ENCODE peak calls at places on chromosomes 11 and 22, in eight cellular contexts. One of them, this sample, is unnamed.

GRCh38 chr11:118644496-118644895 is 35.0 kb downstream of the TREH start:
- DNase-seq in brain microvascular endothelial cell: no peak
- DNase-seq in lower leg skin: no peak
- DNase-seq in foreskin fibroblast: no peak
- DNase-seq in right atrium auricular region: no peak
- DNase-seq in heart left ventricle: no peak
- DNase-seq in fibroblast of lung: no peak
- DNase-seq in cardiac muscle cell: no peak
- DNase-seq in this sample: no peak

GRCh38 chr11:69867076-69868002 is 48.1 kb upstream of the FGF3 start:
- DNase-seq in brain microvascular endothelial cell: peak; percentile 51
- DNase-seq in lower leg skin: peak; percentile 58
- DNase-seq in foreskin fibroblast: peak; percentile 47
- DNase-seq in right atrium auricular region: no peak
- DNase-seq in heart left ventricle: no peak
- DNase-seq in fibroblast of lung: peak; percentile 81
- DNase-seq in cardiac muscle cell: no peak
- DNase-seq in this sample: peak; percentile 22

GRCh38 chr11:107157809-107158187 is 139.5 kb upstream of the GUCY1A2 start:
- DNase-seq in brain microvascular endothelial cell: no peak
- DNase-seq in lower leg skin: no peak
- DNase-seq in foreskin fibroblast: no peak
- DNase-seq in right atrium auricular region: no peak
- DNase-seq in heart left ventricle: no peak
- DNase-seq in fibroblast of lung: peak; percentile 59
- DNase-seq in cardiac muscle cell: no peak
- DNase-seq in this sample: no peak

GRCh38 chr22:38706101-38706884 is 549 bp downstream of the GTPBP1 start:
- DNase-seq in brain microvascular endothelial cell: no peak
- DNase-seq in lower leg skin: peak; percentile 91
- DNase-seq in foreskin fibroblast: peak; percentile 61
- DNase-seq in right atrium auricular region: peak; percentile 69
- DNase-seq in heart left ventricle: peak; percentile 48
- DNase-seq in fibroblast of lung: peak; percentile 14
- DNase-seq in cardiac muscle cell: peak; percentile 60
- DNase-seq in this sample: peak; percentile 29

GRCh38 chr11:95170294-95170693 is 60.7 kb downstream of the SESN3 start:
- DNase-seq in brain microvascular endothelial cell: no peak
- DNase-seq in lower leg skin: no peak
- DNase-seq in foreskin fibroblast: no peak
- DNase-seq in right atrium auricular region: no peak
- DNase-seq in heart left ventricle: no peak
- DNase-seq in fibroblast of lung: no peak
- DNase-seq in cardiac muscle cell: no peak
- DNase-seq in this sample: no peak

GRCh38 chr11:110710520-110711381 is 1.5 kb downstream of the ARHGAP20 start:
- DNase-seq in brain microvascular endothelial cell: no peak
- DNase-seq in lower leg skin: peak; percentile 90
- DNase-seq in foreskin fibroblast: peak; percentile 71
- DNase-seq in right atrium auricular region: no peak
- DNase-seq in heart left ventricle: peak; percentile 24
- DNase-seq in fibroblast of lung: peak; percentile 43
- DNase-seq in cardiac muscle cell: peak; percentile 48
- DNase-seq in this sample: peak; percentile 26

GRCh38 chr11:35473975-35474374 is 51.4 kb downstream of the PAMR1 start:
- DNase-seq in brain microvascular endothelial cell: no peak
- DNase-seq in lower leg skin: no peak
- DNase-seq in foreskin fibroblast: no peak
- DNase-seq in right atrium auricular region: no peak
- DNase-seq in heart left ventricle: no peak
- DNase-seq in fibroblast of lung: no peak
- DNase-seq in cardiac muscle cell: no peak
- DNase-seq in this sample: no peak

GRCh38 chr22:50342651-50343540 is at the start of gene PPP6R2:
- DNase-seq in brain microvascular endothelial cell: peak; percentile 47
- DNase-seq in lower leg skin: peak; percentile 96
- DNase-seq in foreskin fibroblast: peak; percentile 88
- DNase-seq in right atrium auricular region: no peak
- DNase-seq in heart left ventricle: peak; percentile 84
- DNase-seq in fibroblast of lung: peak; percentile 60
- DNase-seq in cardiac muscle cell: peak; percentile 87
- DNase-seq in this sample: peak; percentile 48

GRCh38 chr11:69923196-69923595 is 104.0 kb upstream of the FGF3 start:
- DNase-seq in brain microvascular endothelial cell: no peak
- DNase-seq in lower leg skin: peak; percentile 50
- DNase-seq in foreskin fibroblast: no peak
- DNase-seq in right atrium auricular region: no peak
- DNase-seq in heart left ventricle: no peak
- DNase-seq in fibroblast of lung: no peak
- DNase-seq in cardiac muscle cell: no peak
- DNase-seq in this sample: no peak

GRCh38 chr11:119363081-119363861 is 16.8 kb upstream of the MFRP start:
- DNase-seq in brain microvascular endothelial cell: no peak
- DNase-seq in lower leg skin: no peak
- DNase-seq in foreskin fibroblast: no peak
- DNase-seq in right atrium auricular region: no peak
- DNase-seq in heart left ventricle: no peak
- DNase-seq in fibroblast of lung: no peak
- DNase-seq in cardiac muscle cell: no peak
- DNase-seq in this sample: no peak

GRCh38 chr22:31995807-31996206 is 47.3 kb upstream of the SLC5A1 start:
- DNase-seq in brain microvascular endothelial cell: no peak
- DNase-seq in lower leg skin: no peak
- DNase-seq in foreskin fibroblast: no peak
- DNase-seq in right atrium auricular region: no peak
- DNase-seq in heart left ventricle: no peak
- DNase-seq in fibroblast of lung: peak; percentile 32
- DNase-seq in cardiac muscle cell: no peak
- DNase-seq in this sample: no peak

GRCh38 chr11:64562723-64563351 is 28.2 kb upstream of the SLC22A12 start:
- DNase-seq in brain microvascular endothelial cell: no peak
- DNase-seq in lower leg skin: no peak
- DNase-seq in foreskin fibroblast: no peak
- DNase-seq in right atrium auricular region: no peak
- DNase-seq in heart left ventricle: no peak
- DNase-seq in fibroblast of lung: no peak
- DNase-seq in cardiac muscle cell: no peak
- DNase-seq in this sample: no peak

GRCh38 chr11:125280646-125281045 is 116.1 kb downstream of the PKNOX2 start:
- DNase-seq in brain microvascular endothelial cell: no peak
- DNase-seq in lower leg skin: no peak
- DNase-seq in foreskin fibroblast: no peak
- DNase-seq in right atrium auricular region: no peak
- DNase-seq in heart left ventricle: no peak
- DNase-seq in fibroblast of lung: no peak
- DNase-seq in cardiac muscle cell: no peak
- DNase-seq in this sample: no peak

GRCh38 chr11:130554241-130555055 is 106.0 kb downstream of the ADAMTS15 start:
- DNase-seq in brain microvascular endothelial cell: no peak
- DNase-seq in lower leg skin: no peak
- DNase-seq in foreskin fibroblast: peak; percentile 55
- DNase-seq in right atrium auricular region: no peak
- DNase-seq in heart left ventricle: no peak
- DNase-seq in fibroblast of lung: no peak
- DNase-seq in cardiac muscle cell: no peak
- DNase-seq in this sample: peak; percentile 48

GRCh38 chr11:13434247-13435205 is 28.5 kb downstream of the BTBD10 start:
- DNase-seq in brain microvascular endothelial cell: no peak
- DNase-seq in lower leg skin: no peak
- DNase-seq in foreskin fibroblast: no peak
- DNase-seq in right atrium auricular region: no peak
- DNase-seq in heart left ventricle: no peak
- DNase-seq in fibroblast of lung: peak; percentile 28
- DNase-seq in cardiac muscle cell: no peak
- DNase-seq in this sample: no peak

GRCh38 chr11:128565881-128566280 is 21.5 kb downstream of the ETS1 start:
- DNase-seq in brain microvascular endothelial cell: no peak
- DNase-seq in lower leg skin: no peak
- DNase-seq in foreskin fibroblast: no peak
- DNase-seq in right atrium auricular region: no peak
- DNase-seq in heart left ventricle: no peak
- DNase-seq in fibroblast of lung: no peak
- DNase-seq in cardiac muscle cell: no peak
- DNase-seq in this sample: no peak

GRCh38 chr22:23242473-23243001 is 62.2 kb downstream of the BCR start:
- DNase-seq in brain microvascular endothelial cell: peak; percentile 55
- DNase-seq in lower leg skin: no peak
- DNase-seq in foreskin fibroblast: no peak
- DNase-seq in right atrium auricular region: no peak
- DNase-seq in heart left ventricle: peak; percentile 4
- DNase-seq in fibroblast of lung: peak; percentile 58
- DNase-seq in cardiac muscle cell: peak; percentile 64
- DNase-seq in this sample: no peak

GRCh38 chr11:65636810-65637557 is 917 bp upstream of the SIPA1 start:
- DNase-seq in brain microvascular endothelial cell: no peak
- DNase-seq in lower leg skin: no peak
- DNase-seq in foreskin fibroblast: no peak
- DNase-seq in right atrium auricular region: no peak
- DNase-seq in heart left ventricle: no peak
- DNase-seq in fibroblast of lung: no peak
- DNase-seq in cardiac muscle cell: no peak
- DNase-seq in this sample: no peak

DNA sequence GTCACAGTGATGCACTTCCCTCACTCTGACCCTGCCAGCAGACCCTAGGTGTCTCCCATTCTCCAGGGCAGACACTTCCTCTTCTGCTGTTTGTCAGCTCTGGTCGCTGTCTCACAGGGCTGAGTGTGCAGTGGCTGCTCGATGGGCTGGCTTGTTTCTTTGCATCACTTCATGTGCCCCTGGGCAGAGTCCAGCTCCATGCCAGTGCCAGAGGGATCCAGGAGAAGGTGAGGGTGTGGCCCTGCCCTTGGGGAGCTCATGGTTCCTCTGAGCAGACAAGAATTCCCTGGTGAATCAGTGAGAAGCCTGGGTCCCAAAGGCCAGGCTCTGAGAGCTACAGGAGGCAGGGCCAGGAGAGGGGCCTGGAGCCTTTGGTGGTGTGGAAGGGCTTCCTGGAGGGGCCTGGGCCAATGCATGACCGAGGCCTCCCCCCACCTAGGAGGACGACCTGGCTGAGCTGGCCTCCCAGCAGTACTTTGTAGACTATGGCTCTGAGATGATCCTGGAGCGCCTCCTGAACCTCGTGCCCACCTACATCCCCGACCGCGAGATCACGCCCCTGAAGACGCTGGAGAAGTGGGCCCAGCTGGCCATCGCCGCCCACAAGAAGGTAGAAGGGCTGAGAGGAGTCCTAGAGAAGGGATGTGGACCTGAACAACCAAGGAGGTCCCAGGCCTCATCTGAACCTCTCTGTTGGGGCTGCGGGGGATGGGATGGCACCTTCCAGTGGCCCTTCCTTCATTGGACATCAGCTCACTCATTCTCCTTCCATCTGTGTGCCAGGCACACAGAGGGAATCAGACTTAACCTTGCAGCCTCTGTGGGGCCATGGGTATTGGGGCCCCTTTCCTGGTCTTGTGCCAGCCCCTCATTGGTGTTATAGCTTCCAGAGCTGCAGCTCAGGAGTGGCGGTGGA is 66.1 kb downstream of the MYO7A start:
- DNase-seq in brain microvascular endothelial cell: no peak
- DNase-seq in lower leg skin: no peak
- DNase-seq in foreskin fibroblast: no peak
- DNase-seq in right atrium auricular region: no peak
- DNase-seq in heart left ventricle: no peak
- DNase-seq in fibroblast of lung: no peak
- DNase-seq in cardiac muscle cell: no peak
- DNase-seq in this sample: no peak
- H3K4me3 ChIP-seq in brain microvascular endothelial cell: no peak overlapping the region
- H3K4me3 ChIP-seq in lower leg skin: no peak overlapping the region
- H3K4me3 ChIP-seq in foreskin fibroblast: no peak overlapping the region
- H3K4me3 ChIP-seq in right atrium auricular region: no peak overlapping the region
- H3K4me3 ChIP-seq in heart left ventricle: no peak overlapping the region
- H3K4me3 ChIP-seq in fibroblast of lung: no peak overlapping the region
- H3K4me3 ChIP-seq in cardiac muscle cell: no peak overlapping the region
- H3K4me3 ChIP-seq in this sample: no peak overlapping the region

DNA sequence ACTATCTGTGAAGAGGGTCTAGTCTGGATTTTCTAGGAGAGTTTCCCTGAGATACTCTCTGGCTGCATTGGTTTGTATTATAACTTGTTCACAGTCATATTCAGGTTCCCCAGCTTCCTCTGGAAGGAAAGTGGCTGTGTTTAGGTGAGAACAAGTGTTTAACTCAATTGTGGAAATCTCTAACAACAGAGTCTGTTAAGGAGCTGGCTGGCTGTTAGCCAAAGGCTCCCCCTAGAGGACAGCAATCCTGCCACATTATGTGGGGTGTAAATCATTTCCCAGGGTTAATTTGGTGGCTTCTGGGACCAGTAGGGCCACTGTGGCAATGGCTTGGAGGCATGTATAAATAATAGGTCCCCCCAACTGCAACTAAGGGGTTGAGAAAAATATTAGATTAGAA is 18.4 kb downstream of the MS4A6E start:
- DNase-seq in brain microvascular endothelial cell: peak; percentile 2
- DNase-seq in lower leg skin: no peak
- DNase-seq in foreskin fibroblast: no peak
- DNase-seq in right atrium auricular region: no peak
- DNase-seq in heart left ventricle: no peak
- DNase-seq in fibroblast of lung: no peak
- DNase-seq in cardiac muscle cell: peak; percentile 57
- DNase-seq in this sample: no peak
- TF ChIP-seq CTCF in brain microvascular endothelial cell: peak; percentile 51
- TF ChIP-seq CTCF in lower leg skin: no peak
- TF ChIP-seq CTCF in foreskin fibroblast: no peak
- TF ChIP-seq CTCF in right atrium auricular region: no peak
- TF ChIP-seq CTCF in heart left ventricle: no peak
- TF ChIP-seq CTCF in fibroblast of lung: peak; percentile 4
- TF ChIP-seq CTCF in cardiac muscle cell: peak; percentile 28
- TF ChIP-seq CTCF in this sample: peak; percentile 8

GRCh38 chr11:68750197-68750987 is 928 bp downstream of the TESMIN start:
- DNase-seq in brain microvascular endothelial cell: no peak
- DNase-seq in lower leg skin: no peak
- DNase-seq in foreskin fibroblast: no peak
- DNase-seq in right atrium auricular region: no peak
- DNase-seq in heart left ventricle: no peak
- DNase-seq in fibroblast of lung: no peak
- DNase-seq in cardiac muscle cell: no peak
- DNase-seq in this sample: no peak
- H3K4me3 ChIP-seq in brain microvascular endothelial cell: no peak overlapping the region
- H3K4me3 ChIP-seq in lower leg skin: no peak overlapping the region
- H3K4me3 ChIP-seq in foreskin fibroblast: no peak overlapping the region
- H3K4me3 ChIP-seq in right atrium auricular region: peak overlapping the region; percentile 53
- H3K4me3 ChIP-seq in heart left ventricle: no peak overlapping the region
- H3K4me3 ChIP-seq in fibroblast of lung: no peak overlapping the region
- H3K4me3 ChIP-seq in cardiac muscle cell: no peak overlapping the region
- H3K4me3 ChIP-seq in this sample: no peak overlapping the region

GRCh38 chr11:134270250-134270714 is 5.9 kb upstream of the GLB1L3 start:
- DNase-seq in brain microvascular endothelial cell: no peak
- DNase-seq in lower leg skin: peak; percentile 40
- DNase-seq in foreskin fibroblast: peak; percentile 18
- DNase-seq in right atrium auricular region: no peak
- DNase-seq in heart left ventricle: no peak
- DNase-seq in fibroblast of lung: no peak
- DNase-seq in cardiac muscle cell: no peak
- DNase-seq in this sample: no peak
- TF ChIP-seq CTCF in brain microvascular endothelial cell: peak; percentile 41
- TF ChIP-seq CTCF in lower leg skin: no peak
- TF ChIP-seq CTCF in foreskin fibroblast: peak; percentile 16
- TF ChIP-seq CTCF in right atrium auricular region: no peak
- TF ChIP-seq CTCF in heart left ventricle: no peak
- TF ChIP-seq CTCF in fibroblast of lung: no peak
- TF ChIP-seq CTCF in cardiac muscle cell: peak; percentile 16
- TF ChIP-seq CTCF in this sample: no peak